ENCODE peak calls at places on chromosomes 6 and 20, in ten cellular contexts. One of them, this sample, is unnamed.
A peak's percentile ranks its signal among the peaks of the same experiment; 100 is the strongest.

GRCh38 chr6:84842526-84843161 is 78.2 kb upstream of the TBX18 start:
- DNase-seq in cardiac muscle cell: peak; percentile 80
- DNase-seq in HL-60: no peak
- DNase-seq in transverse colon: no peak
- DNase-seq in foreskin fibroblast: peak; percentile 86
- DNase-seq in astrocyte: no peak
- DNase-seq in GM12865: no peak
- DNase-seq in heart right ventricle: no peak
- DNase-seq in cardiac fibroblast: peak; percentile 63
- DNase-seq in NB4: no peak
- DNase-seq in this sample: no peak

GRCh38 chr6:71577766-71578165 is 289.2 kb downstream of the OGFRL1 start:
- DNase-seq in cardiac muscle cell: no peak
- DNase-seq in HL-60: no peak
- DNase-seq in transverse colon: no peak
- DNase-seq in foreskin fibroblast: no peak
- DNase-seq in astrocyte: no peak
- DNase-seq in GM12865: no peak
- DNase-seq in heart right ventricle: no peak
- DNase-seq in cardiac fibroblast: no peak
- DNase-seq in NB4: no peak
- DNase-seq in this sample: no peak

GRCh38 chr20:29300579-29301551 is 1956.6 kb upstream of the DEFB115 start:
- DNase-seq in cardiac muscle cell: no peak
- DNase-seq in HL-60: no peak
- DNase-seq in transverse colon: no peak
- DNase-seq in foreskin fibroblast: no peak
- DNase-seq in astrocyte: no peak
- DNase-seq in GM12865: no peak
- DNase-seq in heart right ventricle: no peak
- DNase-seq in cardiac fibroblast: no peak
- DNase-seq in NB4: no peak
- DNase-seq in this sample: no peak

GRCh38 chr20:11235058-11235457 is 561.3 kb upstream of the JAG1 start:
- DNase-seq in cardiac muscle cell: peak; percentile 70
- DNase-seq in HL-60: no peak
- DNase-seq in transverse colon: no peak
- DNase-seq in foreskin fibroblast: peak; percentile 33
- DNase-seq in astrocyte: peak; percentile 93
- DNase-seq in GM12865: no peak
- DNase-seq in heart right ventricle: no peak
- DNase-seq in cardiac fibroblast: peak; percentile 52
- DNase-seq in NB4: no peak
- DNase-seq in this sample: peak; percentile 65

GRCh38 chr6:148217921-148218320 is 124.7 kb upstream of the SASH1 start:
- DNase-seq in cardiac muscle cell: no peak
- DNase-seq in HL-60: no peak
- DNase-seq in transverse colon: no peak
- DNase-seq in foreskin fibroblast: peak; percentile 9
- DNase-seq in astrocyte: no peak
- DNase-seq in GM12865: no peak
- DNase-seq in heart right ventricle: no peak
- DNase-seq in cardiac fibroblast: no peak
- DNase-seq in NB4: no peak
- DNase-seq in this sample: no peak

GRCh38 chr6:53735896-53736295 is 58.9 kb upstream of the LRRC1 start:
- DNase-seq in cardiac muscle cell: no peak
- DNase-seq in HL-60: no peak
- DNase-seq in transverse colon: peak; percentile 23
- DNase-seq in foreskin fibroblast: no peak
- DNase-seq in astrocyte: no peak
- DNase-seq in GM12865: peak; percentile 12
- DNase-seq in heart right ventricle: no peak
- DNase-seq in cardiac fibroblast: no peak
- DNase-seq in NB4: no peak
- DNase-seq in this sample: no peak

GRCh38 chr6:150298029-150298380 is 70.8 kb upstream of the IYD start:
- DNase-seq in cardiac muscle cell: no peak
- DNase-seq in HL-60: no peak
- DNase-seq in transverse colon: no peak
- DNase-seq in foreskin fibroblast: no peak
- DNase-seq in astrocyte: no peak
- DNase-seq in GM12865: no peak
- DNase-seq in heart right ventricle: no peak
- DNase-seq in cardiac fibroblast: no peak
- DNase-seq in NB4: no peak
- DNase-seq in this sample: no peak

GRCh38 chr20:41061155-41061554 is 32.5 kb downstream of the TOP1 start:
- DNase-seq in cardiac muscle cell: no peak
- DNase-seq in HL-60: no peak
- DNase-seq in transverse colon: no peak
- DNase-seq in foreskin fibroblast: no peak
- DNase-seq in astrocyte: no peak
- DNase-seq in GM12865: no peak
- DNase-seq in heart right ventricle: no peak
- DNase-seq in cardiac fibroblast: no peak
- DNase-seq in NB4: no peak
- DNase-seq in this sample: no peak

GRCh38 chr6:13427838-13428527 is 59.4 kb downstream of the GFOD1 start:
- DNase-seq in cardiac muscle cell: no peak
- DNase-seq in HL-60: peak; percentile 88
- DNase-seq in transverse colon: peak; percentile 59
- DNase-seq in foreskin fibroblast: no peak
- DNase-seq in astrocyte: no peak
- DNase-seq in GM12865: peak; percentile 99
- DNase-seq in heart right ventricle: no peak
- DNase-seq in cardiac fibroblast: no peak
- DNase-seq in NB4: no peak
- DNase-seq in this sample: no peak

GRCh38 chr6:163860194-163861081 is 445.9 kb downstream of the QKI start:
- DNase-seq in cardiac muscle cell: peak; percentile 66
- DNase-seq in HL-60: no peak
- DNase-seq in transverse colon: no peak
- DNase-seq in foreskin fibroblast: peak; percentile 56
- DNase-seq in astrocyte: peak; percentile 71
- DNase-seq in GM12865: no peak
- DNase-seq in heart right ventricle: peak; percentile 27
- DNase-seq in cardiac fibroblast: peak; percentile 9
- DNase-seq in NB4: peak; percentile 16
- DNase-seq in this sample: peak; percentile 50

GRCh38 chr6:169955796-169956493 is 204.5 kb downstream of the ERMARD start:
- DNase-seq in cardiac muscle cell: no peak
- DNase-seq in HL-60: peak; percentile 88
- DNase-seq in transverse colon: no peak
- DNase-seq in foreskin fibroblast: no peak
- DNase-seq in astrocyte: no peak
- DNase-seq in GM12865: no peak
- DNase-seq in heart right ventricle: no peak
- DNase-seq in cardiac fibroblast: no peak
- DNase-seq in NB4: peak; percentile 93
- DNase-seq in this sample: no peak

GRCh38 chr20:51588762-51589161 is 46.2 kb upstream of the NFATC2 start:
- DNase-seq in cardiac muscle cell: no peak
- DNase-seq in HL-60: no peak
- DNase-seq in transverse colon: no peak
- DNase-seq in foreskin fibroblast: no peak
- DNase-seq in astrocyte: no peak
- DNase-seq in GM12865: no peak
- DNase-seq in heart right ventricle: no peak
- DNase-seq in cardiac fibroblast: no peak
- DNase-seq in NB4: no peak
- DNase-seq in this sample: no peak

GRCh38 chr20:49566401-49566800 is 1.5 kb downstream of the PTGIS start:
- DNase-seq in cardiac muscle cell: no peak
- DNase-seq in HL-60: no peak
- DNase-seq in transverse colon: no peak
- DNase-seq in foreskin fibroblast: no peak
- DNase-seq in astrocyte: no peak
- DNase-seq in GM12865: no peak
- DNase-seq in heart right ventricle: no peak
- DNase-seq in cardiac fibroblast: no peak
- DNase-seq in NB4: no peak
- DNase-seq in this sample: no peak

DNA sequence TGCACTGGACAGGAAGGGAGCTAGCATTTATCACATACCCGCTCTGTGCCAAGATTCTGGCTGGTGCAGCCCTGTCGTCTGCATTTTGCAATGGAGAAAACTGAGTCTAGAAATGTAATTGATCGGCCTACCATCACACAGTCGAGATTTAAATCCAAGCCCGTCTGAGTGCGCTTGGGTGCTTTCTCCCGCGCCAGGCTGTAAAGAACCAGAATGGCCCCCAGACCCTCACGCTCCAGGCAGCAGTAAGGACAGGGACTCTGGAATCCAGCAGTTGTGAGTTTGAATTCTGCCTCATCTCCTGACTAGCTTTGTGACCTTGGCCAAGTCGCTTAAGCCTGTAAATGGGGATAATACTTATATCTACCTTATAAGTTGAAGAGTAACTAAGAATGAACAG is 10.8 kb downstream of the DYNLRB1 start:
- DNase-seq in cardiac muscle cell: no peak
- DNase-seq in HL-60: no peak
- DNase-seq in transverse colon: no peak
- DNase-seq in foreskin fibroblast: no peak
- DNase-seq in astrocyte: no peak
- DNase-seq in GM12865: no peak
- DNase-seq in heart right ventricle: no peak
- DNase-seq in cardiac fibroblast: no peak
- DNase-seq in NB4: no peak
- DNase-seq in this sample: no peak
- H3K4me3 ChIP-seq in cardiac muscle cell: no peak overlapping the region
- H3K4me3 ChIP-seq in HL-60: no peak overlapping the region
- H3K4me3 ChIP-seq in transverse colon: no peak overlapping the region
- H3K4me3 ChIP-seq in foreskin fibroblast: no peak overlapping the region
- H3K4me3 ChIP-seq in astrocyte: no peak overlapping the region
- H3K4me3 ChIP-seq in GM12865: no peak overlapping the region
- H3K4me3 ChIP-seq in heart right ventricle: no peak overlapping the region
- H3K4me3 ChIP-seq in cardiac fibroblast: no peak overlapping the region
- H3K4me3 ChIP-seq in NB4: no peak overlapping the region
- H3K4me3 ChIP-seq in this sample: no peak overlapping the region

DNA sequence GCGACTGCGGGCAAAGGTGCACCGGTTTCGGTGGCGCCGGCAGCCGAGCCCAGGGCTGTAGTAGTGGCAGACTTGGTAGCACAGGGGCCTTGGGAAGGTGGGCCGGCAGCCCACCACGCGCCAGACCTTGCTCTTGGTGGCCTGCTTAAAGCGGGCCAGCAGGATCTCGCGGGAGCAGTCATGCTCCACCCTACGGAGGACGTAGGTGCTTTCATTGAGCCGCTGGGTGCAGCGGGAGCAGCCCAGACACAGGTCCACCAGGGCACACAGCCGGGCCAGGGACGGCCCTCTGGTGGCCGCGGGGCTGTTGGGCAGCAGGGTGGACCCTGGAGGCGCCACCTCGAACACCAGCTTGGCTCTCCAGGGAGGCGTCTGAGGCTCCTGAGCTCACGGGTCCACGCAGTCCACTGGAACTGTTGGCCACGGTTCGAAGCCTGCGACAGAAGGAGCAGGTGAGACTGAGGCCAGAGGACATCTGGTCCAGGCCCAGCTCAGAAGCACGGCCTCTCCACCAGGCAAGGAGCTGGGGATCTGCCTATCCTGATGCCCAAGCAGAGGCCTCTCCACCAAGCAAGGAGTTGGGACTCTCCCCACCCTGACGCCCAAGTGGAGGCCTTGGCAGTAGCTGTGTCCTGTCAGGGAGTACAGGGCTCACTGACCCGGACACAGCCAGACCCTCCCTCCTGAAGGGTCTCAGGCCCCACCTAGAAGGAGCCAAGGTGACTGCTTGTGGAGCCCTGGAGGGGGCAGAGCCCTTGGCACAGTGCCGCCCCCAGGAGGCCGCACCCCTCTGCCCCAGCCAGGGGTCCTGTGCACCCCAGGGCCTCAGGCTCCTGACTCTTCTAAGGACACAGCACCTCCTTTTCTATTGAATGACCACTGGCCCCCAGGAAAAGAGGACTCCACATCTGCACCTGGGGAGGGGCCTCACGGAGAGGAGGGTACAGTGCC is 976 bp downstream of the HELZ2 start:
- DNase-seq in cardiac muscle cell: no peak
- DNase-seq in HL-60: no peak
- DNase-seq in transverse colon: no peak
- DNase-seq in foreskin fibroblast: peak; percentile 21
- DNase-seq in astrocyte: no peak
- DNase-seq in GM12865: no peak
- DNase-seq in heart right ventricle: no peak
- DNase-seq in cardiac fibroblast: no peak
- DNase-seq in NB4: no peak
- DNase-seq in this sample: no peak
- TF ChIP-seq CTCF in cardiac muscle cell: peak; percentile 14
- TF ChIP-seq CTCF in HL-60: no peak
- TF ChIP-seq CTCF in transverse colon: no peak
- TF ChIP-seq CTCF in foreskin fibroblast: no peak
- TF ChIP-seq CTCF in astrocyte: no peak
- TF ChIP-seq CTCF in GM12865: peak; percentile 10
- TF ChIP-seq CTCF in heart right ventricle: no peak
- TF ChIP-seq CTCF in cardiac fibroblast: peak; percentile 13
- TF ChIP-seq CTCF in NB4: peak; percentile 6
- TF ChIP-seq CTCF in this sample: peak; percentile 25

DNA sequence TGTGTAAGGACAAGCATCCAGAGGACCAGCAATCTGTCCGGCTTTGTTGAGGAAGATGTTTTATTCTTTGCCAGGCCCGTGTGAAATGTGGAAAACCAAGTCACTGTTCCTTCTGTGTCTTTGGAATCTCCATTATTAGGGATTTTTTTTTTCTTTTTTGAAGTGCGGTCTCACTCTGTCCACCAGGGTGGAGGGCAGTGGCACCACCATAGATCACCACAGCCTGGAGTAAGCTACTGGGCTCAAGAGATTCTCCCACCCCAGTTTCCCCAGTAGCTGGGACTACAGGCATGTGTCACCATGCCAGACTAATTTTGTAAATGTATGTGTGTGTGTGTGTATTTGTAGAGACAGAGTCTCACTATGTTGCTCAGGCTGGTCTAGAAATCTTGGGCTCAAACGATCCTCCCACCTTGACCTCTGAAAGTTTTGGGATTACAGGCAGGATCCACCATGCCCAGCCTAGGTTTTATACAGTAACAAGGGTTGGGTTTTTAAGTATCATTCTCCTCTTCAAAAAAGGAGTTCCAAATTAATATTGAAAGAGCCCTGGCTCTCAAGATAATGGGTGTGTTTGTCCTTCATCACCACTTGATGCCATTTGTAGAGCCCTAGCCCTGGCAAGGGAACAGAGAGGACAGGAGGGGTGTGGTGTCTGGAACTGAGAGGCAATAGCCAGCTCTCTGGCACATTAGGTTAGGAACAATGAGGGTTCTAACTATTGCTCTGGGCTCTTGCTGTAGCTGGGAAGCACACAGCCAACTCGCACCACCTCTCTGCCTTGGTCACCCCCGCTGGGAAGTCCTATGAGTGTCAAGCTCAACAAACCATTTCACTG is 3.1 kb downstream of the LAMP5 start:
- DNase-seq in cardiac muscle cell: no peak
- DNase-seq in HL-60: no peak
- DNase-seq in transverse colon: no peak
- DNase-seq in foreskin fibroblast: no peak
- DNase-seq in astrocyte: no peak
- DNase-seq in GM12865: no peak
- DNase-seq in heart right ventricle: no peak
- DNase-seq in cardiac fibroblast: no peak
- DNase-seq in NB4: no peak
- DNase-seq in this sample: no peak
- H3K4me3 ChIP-seq in cardiac muscle cell: no peak overlapping the region
- H3K4me3 ChIP-seq in HL-60: peak overlapping the region; percentile 54
- H3K4me3 ChIP-seq in transverse colon: no peak overlapping the region
- H3K4me3 ChIP-seq in foreskin fibroblast: no peak overlapping the region
- H3K4me3 ChIP-seq in astrocyte: no peak overlapping the region
- H3K4me3 ChIP-seq in GM12865: no peak overlapping the region
- H3K4me3 ChIP-seq in heart right ventricle: no peak overlapping the region
- H3K4me3 ChIP-seq in cardiac fibroblast: no peak overlapping the region
- H3K4me3 ChIP-seq in NB4: no peak overlapping the region
- H3K4me3 ChIP-seq in this sample: no peak overlapping the region

GRCh38 chr20:1900321-1900791 is 5.1 kb downstream of the SIRPA start:
- DNase-seq in cardiac muscle cell: peak; percentile 84
- DNase-seq in HL-60: peak; percentile 51
- DNase-seq in transverse colon: peak; percentile 33
- DNase-seq in foreskin fibroblast: peak; percentile 83
- DNase-seq in astrocyte: peak; percentile 69
- DNase-seq in GM12865: peak; percentile 50
- DNase-seq in heart right ventricle: peak; percentile 23
- DNase-seq in cardiac fibroblast: peak; percentile 73
- DNase-seq in NB4: peak; percentile 80
- DNase-seq in this sample: peak; percentile 48
- TF ChIP-seq CTCF in cardiac muscle cell: peak; percentile 82
- TF ChIP-seq CTCF in HL-60: peak; percentile 57
- TF ChIP-seq CTCF in transverse colon: peak; percentile 27
- TF ChIP-seq CTCF in foreskin fibroblast: peak; percentile 90
- TF ChIP-seq CTCF in astrocyte: peak; percentile 69
- TF ChIP-seq CTCF in GM12865: peak; percentile 32
- TF ChIP-seq CTCF in heart right ventricle: peak; percentile 55
- TF ChIP-seq CTCF in cardiac fibroblast: peak; percentile 77
- TF ChIP-seq CTCF in NB4: peak; percentile 86
- TF ChIP-seq CTCF in this sample: peak; percentile 77

This sample was measured in AG09309.